ENCODE peak calls at places on chromosomes 2 and 18, in seven cellular contexts. A is stimulated activated CD8-positive, alpha-beta memory T cell treated with anti-CD3 and anti-CD28 coated beads, Interleukin-15, amount 100 ng/mL, for 1 hour; W is glutamatergic neuron; S is HT-29; F is Caco-2; N is cardiac muscle cell; Z is foreskin fibroblast. X is an unnamed sample.
A peak's percentile ranks its signal among the peaks of the same experiment; 100 is the strongest.

GRCh38 chr2:179336782-179337534 is 72.3 kb upstream of the SESTD1 start:
- DNase-seq in A (no peak), W (no peak), S (no peak), F (no peak), N (no peak), Z (peak; percentile 20), X (peak; percentile 29)

GRCh38 chr2:196379600-196379999 is 208.2 kb upstream of the STK17B start:
- DNase-seq in A (no peak), W (no peak), S (no peak), F (no peak), N (no peak), Z (no peak), X (no peak)

GRCh38 chr2:206045251-206045650 is 40.7 kb downstream of the INO80D start:
- DNase-seq in A (no peak), W (no peak), S (no peak), F (no peak), N (no peak), Z (no peak), X (no peak)

GRCh38 chr2:221767106-221767878 is 195.2 kb upstream of the EPHA4 start:
- DNase-seq in A (no peak), W (no peak), S (no peak), F (no peak), N (no peak), Z (no peak), X (no peak)

GRCh38 chr18:79733135-79733609 is 53.6 kb downstream of the CTDP1 start:
- DNase-seq in A (no peak), W (no peak), S (no peak), F (no peak), N (no peak), Z (no peak), X (no peak)

GRCh38 chr2:197248623-197249022 is 62.0 kb downstream of the ANKRD44 start:
- DNase-seq in A (no peak), W (no peak), S (no peak), F (no peak), N (no peak), Z (no peak), X (no peak)

GRCh38 chr2:383173-383572 is 95.3 kb upstream of the ALKAL2 start:
- DNase-seq in A (no peak), W (no peak), S (no peak), F (no peak), N (peak; percentile 17), Z (no peak), X (no peak)

GRCh38 chr18:74457043-74457742 is at the start of gene DIPK1C:
- DNase-seq in A (no peak), W (peak; percentile 44), S (no peak), F (no peak), N (peak; percentile 13), Z (no peak), X (peak; percentile 52)

GRCh38 chr2:238458641-238459040 is 31.9 kb downstream of the ASB1 start:
- DNase-seq in A (no peak), W (no peak), S (no peak), F (no peak), N (no peak), Z (no peak), X (no peak)

GRCh38 chr2:48781366-48781765 is 25.8 kb upstream of the LHCGR start:
- DNase-seq in A (no peak), W (no peak), S (no peak), F (no peak), N (no peak), Z (no peak), X (no peak)

GRCh38 chr18:48896875-48897511 is 53.8 kb downstream of the SMAD7 start:
- DNase-seq in A (no peak), W (no peak), S (no peak), F (peak; percentile 39), N (peak; percentile 52), Z (no peak), X (no peak)

GRCh38 chr18:48676756-48677368 is 138.0 kb downstream of the CTIF start:
- DNase-seq in A (peak; percentile 29), W (peak; percentile 89), S (peak; percentile 43), F (no peak), N (peak; percentile 88), Z (no peak), X (peak; percentile 75)

GRCh38 chr2:69933254-69933828 is 18.4 kb downstream of the MXD1 start:
- DNase-seq in A (no peak), W (no peak), S (no peak), F (no peak), N (no peak), Z (no peak), X (no peak)

GRCh38 chr2:157523270-157524059 is 79.6 kb upstream of the CYTIP start:
- DNase-seq in A (no peak), W (no peak), S (no peak), F (no peak), N (peak; percentile 27), Z (no peak), X (no peak)

GRCh38 chr2:11955314-11955713 is 208.9 kb downstream of the LPIN1 start:
- DNase-seq in A (no peak), W (no peak), S (no peak), F (no peak), N (no peak), Z (peak; percentile 48), X (no peak)

GRCh38 chr2:33001823-33002222 is 55.1 kb downstream of the LTBP1 start:
- DNase-seq in A (no peak), W (no peak), S (no peak), F (no peak), N (no peak), Z (no peak), X (no peak)

GRCh38 chr2:159093496-159093895 is 125.1 kb downstream of the TANC1 start:
- DNase-seq in A (no peak), W (no peak), S (peak; percentile 60), F (no peak), N (no peak), Z (no peak), X (no peak)

GRCh38 chr18:75124967-75125358 is 84.0 kb downstream of the PTGR3 start:
- DNase-seq in A (no peak), W (no peak), S (no peak), F (no peak), N (no peak), Z (no peak), X (no peak)

GRCh38 chr18:24603151-24603550 is 142.7 kb downstream of the HRH4 start:
- DNase-seq in A (no peak), W (no peak), S (no peak), F (no peak), N (peak; percentile 24), Z (no peak), X (no peak)

GRCh38 chr2:181190711-181191110 is 210.3 kb downstream of the UBE2E3 start:
- DNase-seq in A (no peak), W (no peak), S (no peak), F (no peak), N (no peak), Z (peak; percentile 52), X (no peak)

GRCh38 chr2:160351978-160352377 is 141.6 kb downstream of the RBMS1 start:
- DNase-seq in A (no peak), W (no peak), S (no peak), F (no peak), N (no peak), Z (no peak), X (no peak)

GRCh38 chr2:221448086-221448856 is 123.8 kb downstream of the EPHA4 start:
- DNase-seq in A (no peak), W (no peak), S (no peak), F (no peak), N (no peak), Z (no peak), X (no peak)

GRCh38 chr2:183164111-183165015 is 40.1 kb downstream of the NUP35 start:
- DNase-seq in A (no peak), W (no peak), S (no peak), F (no peak), N (no peak), Z (no peak), X (no peak)

GRCh38 chr2:239706407-239706806 is 305.6 kb upstream of the HDAC4 start:
- DNase-seq in A (no peak), W (no peak), S (no peak), F (no peak), N (no peak), Z (no peak), X (no peak)

GRCh38 chr2:84487298-84487996 is 28.4 kb upstream of the SUCLG1 start:
- DNase-seq in A (no peak), W (no peak), S (no peak), F (no peak), N (no peak), Z (no peak), X (no peak)

GRCh38 chr2:6977095-6977777 is 60.0 kb downstream of the RNF144A start:
- DNase-seq in A (no peak), W (no peak), S (no peak), F (no peak), N (no peak), Z (no peak), X (peak; percentile 44)

GRCh38 chr2:71604709-71605085 is 151.3 kb downstream of the DYSF start:
- DNase-seq in A (no peak), W (peak; percentile 10), S (no peak), F (peak; percentile 14), N (no peak), Z (no peak), X (no peak)